ENCODE peak calls at places on chromosomes 16 and 17, in ten cellular contexts. H, D, Z, S, O, G, I, P, V and F are unnamed samples.

GRCh38 chr17:77425791-77426641 is 285.2 kb downstream of the SEC14L1 start:
- DNase-seq in H (no peak), D (peak), Z (peak), S (peak), O (no peak), G (no peak), I (no peak), P (peak), V (no peak), F (no peak)

GRCh38 chr17:36463916-36464764 is 22.3 kb upstream of the ZNHIT3 start:
- DNase-seq in H (peak), D (no peak), Z (peak), S (peak), O (no peak), G (peak), I (no peak), P (no peak), V (peak), F (no peak)

GRCh38 chr16:24146523-24146922 is 109.6 kb upstream of the CACNG3 start:
- DNase-seq in H (no peak), D (no peak), Z (no peak), S (no peak), O (no peak), G (no peak), I (no peak), P (no peak), V (no peak), F (no peak)

GRCh38 chr16:48448799-48449481 is 63.7 kb upstream of the SIAH1 start:
- DNase-seq in H (no peak), D (no peak), Z (no peak), S (peak), O (no peak), G (no peak), I (no peak), P (no peak), V (no peak), F (no peak)

GRCh38 chr16:26177438-26177837 is 485.7 kb downstream of the HS3ST4 start:
- DNase-seq in H (no peak), D (no peak), Z (no peak), S (no peak), O (no peak), G (peak), I (no peak), P (no peak), V (no peak), F (no peak)

GRCh38 chr17:17079761-17080160 is 37.5 kb downstream of the MPRIP start:
- DNase-seq in H (no peak), D (no peak), Z (no peak), S (peak), O (no peak), G (no peak), I (no peak), P (no peak), V (peak), F (peak)

GRCh38 chr16:56072096-56072495 is 119.2 kb upstream of the GNAO1 start:
- DNase-seq in H (no peak), D (no peak), Z (no peak), S (no peak), O (no peak), G (no peak), I (no peak), P (no peak), V (no peak), F (no peak)

GRCh38 chr17:46789610-46790009 is 28.9 kb downstream of the WNT3 start:
- DNase-seq in H (no peak), D (no peak), Z (no peak), S (no peak), O (no peak), G (no peak), I (no peak), P (no peak), V (no peak), F (no peak)

GRCh38 chr17:14903810-14904209 is 361.3 kb downstream of the PMP22 start:
- DNase-seq in H (no peak), D (no peak), Z (peak), S (no peak), O (no peak), G (no peak), I (no peak), P (no peak), V (no peak), F (no peak)

GRCh38 chr16:68417711-68418301 is 30.5 kb downstream of the SMPD3 start:
- DNase-seq in H (no peak), D (no peak), Z (no peak), S (no peak), O (no peak), G (no peak), I (no peak), P (no peak), V (peak), F (peak)

GRCh38 chr16:89697161-89697615 is 4.3 kb downstream of the SPATA2L start:
- DNase-seq in H (no peak), D (no peak), Z (no peak), S (no peak), O (no peak), G (no peak), I (no peak), P (peak), V (no peak), F (no peak)

GRCh38 chr16:5072334-5073278 is 963 bp downstream of the ALG1 start:
- DNase-seq in H (no peak), D (no peak), Z (no peak), S (peak), O (no peak), G (no peak), I (no peak), P (no peak), V (no peak), F (peak)

GRCh38 chr17:49339359-49339758 is 22.7 kb downstream of the ZNF652 start:
- DNase-seq in H (no peak), D (no peak), Z (no peak), S (no peak), O (no peak), G (no peak), I (no peak), P (no peak), V (no peak), F (no peak)

GRCh38 chr17:41580244-41580575 is 6.5 kb downstream of the KRT14 start:
- DNase-seq in H (no peak), D (no peak), Z (no peak), S (no peak), O (no peak), G (no peak), I (no peak), P (no peak), V (no peak), F (no peak)

GRCh38 chr16:88691129-88691813 is 5.0 kb upstream of the SNAI3 start:
- DNase-seq in H (no peak), D (no peak), Z (no peak), S (no peak), O (no peak), G (no peak), I (no peak), P (no peak), V (no peak), F (no peak)

GRCh38 chr16:86511317-86512161 is 1.2 kb downstream of the FOXF1 start:
- DNase-seq in H (no peak), D (no peak), Z (no peak), S (peak), O (no peak), G (no peak), I (no peak), P (no peak), V (no peak), F (no peak)

GRCh38 chr17:51640108-51640622 is 379.8 kb downstream of the UTP18 start:
- DNase-seq in H (no peak), D (no peak), Z (no peak), S (no peak), O (no peak), G (peak), I (no peak), P (no peak), V (no peak), F (no peak)

GRCh38 chr16:84922351-84923135 is 88.8 kb downstream of the ZDHHC7 start:
- DNase-seq in H (no peak), D (no peak), Z (no peak), S (peak), O (no peak), G (no peak), I (no peak), P (peak), V (peak), F (no peak)

GRCh38 chr16:57688987-57689771 is 5.4 kb upstream of the DRC7 start:
- DNase-seq in H (no peak), D (no peak), Z (no peak), S (peak), O (peak), G (no peak), I (no peak), P (no peak), V (no peak), F (peak)

GRCh38 chr16:77807-78443 is at the start of gene MPG:
- DNase-seq in H (peak), D (no peak), Z (peak), S (peak), O (peak), G (peak), I (no peak), P (peak), V (peak), F (no peak)

GRCh38 chr17:10657866-10658265 is 757 bp upstream of the MYH3 start:
- DNase-seq in H (no peak), D (no peak), Z (no peak), S (no peak), O (no peak), G (no peak), I (no peak), P (no peak), V (no peak), F (no peak)

GRCh38 chr16:81831722-81832126 is 52.6 kb downstream of the PLCG2 start:
- DNase-seq in H (no peak), D (no peak), Z (no peak), S (peak), O (no peak), G (peak), I (no peak), P (peak), V (peak), F (no peak)
- TF ChIP-seq CTCF in H (no peak), D (no peak), Z (no peak), S (no peak), O (no peak), G (no peak), I (no peak), P (no peak), V (no peak), F (no peak)

GRCh38 chr16:6146874-6147425 is 1049.4 kb upstream of the EEF2KMT start:
- DNase-seq in H (no peak), D (no peak), Z (no peak), S (no peak), O (no peak), G (peak), I (no peak), P (no peak), V (no peak), F (no peak)
- TF ChIP-seq CTCF in H (no peak), D (no peak), Z (peak), S (no peak), O (no peak), G (peak), I (no peak), P (no peak), V (no peak), F (no peak)

GRCh38 chr17:73231363-73231762 is 30.3 kb downstream of the CPSF4L start:
- DNase-seq in H (no peak), D (no peak), Z (peak), S (no peak), O (no peak), G (peak), I (no peak), P (no peak), V (no peak), F (no peak)

GRCh38 chr17:73230088-73230487 is 31.6 kb downstream of the CPSF4L start:
- DNase-seq in H (no peak), D (no peak), Z (no peak), S (no peak), O (no peak), G (no peak), I (no peak), P (no peak), V (no peak), F (no peak)

GRCh38 chr17:73234746-73235145 is 26.9 kb downstream of the CPSF4L start:
- DNase-seq in H (no peak), D (no peak), Z (no peak), S (no peak), O (no peak), G (no peak), I (no peak), P (no peak), V (no peak), F (no peak)

GRCh38 chr17:73232587-73233373 is 28.9 kb downstream of the CPSF4L start:
- DNase-seq in H (no peak), D (no peak), Z (peak), S (peak), O (no peak), G (peak), I (no peak), P (no peak), V (no peak), F (no peak)

DNA sequence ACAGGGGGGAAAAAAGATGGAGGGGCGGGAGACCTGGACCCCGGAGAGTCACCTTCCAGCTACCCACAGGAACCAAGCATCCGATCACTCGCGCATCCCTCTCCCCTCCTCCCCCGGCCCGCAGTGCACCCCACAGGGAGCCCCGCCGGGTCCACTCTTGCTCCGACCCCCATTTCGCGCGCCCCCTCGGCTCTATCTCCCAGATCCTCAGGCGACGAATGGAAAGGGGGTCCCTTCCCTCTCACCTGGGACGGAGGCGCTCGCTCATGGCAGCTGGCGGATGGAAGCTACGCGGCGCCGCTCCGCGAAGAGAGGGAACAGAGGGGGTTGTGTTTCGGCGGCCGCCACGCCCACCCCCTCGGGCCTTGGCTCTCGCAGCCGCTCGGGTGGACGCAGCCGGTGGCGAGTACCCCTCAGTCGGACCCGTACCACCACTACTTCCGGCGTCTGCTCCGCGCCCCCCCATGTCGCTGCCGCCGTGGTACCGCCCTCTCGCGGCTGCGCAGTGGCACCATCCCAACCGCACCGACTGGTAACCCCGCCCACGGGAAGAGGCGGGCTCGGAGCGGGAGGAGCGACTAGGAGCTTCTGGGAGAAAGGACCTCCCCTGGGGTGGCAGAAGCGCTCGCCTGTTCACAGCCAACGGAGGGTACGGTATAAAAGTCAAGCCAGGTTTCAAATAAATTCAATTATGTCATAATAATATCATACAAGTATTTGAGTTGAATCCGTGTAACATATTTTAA is 29.7 kb downstream of the CPSF4L start:
- DNase-seq in H (peak), D (peak), Z (peak), S (peak), O (peak), G (peak), I (peak), P (peak), V (peak), F (peak)
- TF ChIP-seq CTCF in H (peak), D (peak), Z (peak), S (peak), O (peak), G (no peak), I (no peak), P (peak), V (peak), F (peak)

GRCh38 chr16:11312718-11313492 is 31.8 kb upstream of the PRM1 start:
- DNase-seq in H (no peak), D (no peak), Z (no peak), S (no peak), O (no peak), G (peak), I (peak), P (peak), V (peak), F (no peak)
- TF ChIP-seq CTCF in H (no peak), D (no peak), Z (no peak), S (no peak), O (no peak), G (no peak), I (no peak), P (no peak), V (no peak), F (no peak)

GRCh38 chr17:57834146-57834741 is 15.6 kb downstream of the MRPS23 start:
- DNase-seq in H (no peak), D (no peak), Z (peak), S (peak), O (peak), G (peak), I (no peak), P (no peak), V (no peak), F (no peak)
- TF ChIP-seq CTCF in H (peak), D (peak), Z (no peak), S (no peak), O (no peak), G (peak), I (no peak), P (no peak), V (no peak), F (no peak)

DNA sequence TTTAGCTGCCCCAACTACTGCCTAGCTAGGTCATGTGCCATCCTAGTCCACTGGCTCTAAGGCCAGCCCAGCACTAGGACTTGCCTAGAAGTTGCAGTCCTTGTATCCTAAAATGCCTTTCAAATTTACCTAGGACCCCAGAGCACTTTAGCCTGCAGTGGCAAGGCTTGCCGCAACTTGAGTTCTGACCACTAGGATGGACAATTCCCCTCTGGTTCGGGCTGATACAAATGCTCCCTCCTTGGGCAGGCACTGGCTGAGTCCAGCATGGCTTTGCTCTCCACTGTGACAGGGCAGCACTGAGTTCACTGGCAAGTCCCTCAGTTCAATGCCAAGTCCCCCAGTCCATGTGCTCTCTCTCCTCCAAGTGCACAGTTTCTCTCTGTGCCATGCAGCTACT is 9.9 kb upstream of the TMEM219 start:
- DNase-seq in H (no peak), D (no peak), Z (no peak), S (no peak), O (no peak), G (peak), I (no peak), P (no peak), V (no peak), F (no peak)
- TF ChIP-seq CTCF in H (no peak), D (no peak), Z (peak), S (no peak), O (no peak), G (peak), I (no peak), P (no peak), V (no peak), F (no peak)